ENCODE peak calls at places on chromosomes 6 and 20, in eight cellular contexts. Y is pancreas; M is heart left ventricle; T is lower lobe of right lung; E is tibial nerve; X is lung; J is H1; N is CD8-positive, alpha-beta T cell. G is an unnamed sample. For H3K4me1, the result is how much of the 10 kb centered on the place peaks cover.

GRCh38 chr20:53130819-53131218 is 158.7 kb downstream of the TSHZ2 start:
- DNase-seq in M (no peak), Y (no peak), N (no peak), X (no peak), T (no peak), J (no peak), E (no peak), G (no peak)

GRCh38 chr6:137805622-137806021 is 61.4 kb upstream of the TNFAIP3 start:
- DNase-seq in M (peak), X (no peak), E (no peak), J (no peak), T (no peak), N (no peak), Y (no peak), G (no peak)

GRCh38 chr20:12383770-12384304 is 466.1 kb downstream of the BTBD3 start:
- DNase-seq in M (no peak), E (no peak), N (no peak), Y (no peak), X (no peak), J (no peak), T (no peak), G (no peak)

GRCh38 chr6:27956941-27957340 is at the start of gene OR2B6:
- DNase-seq in N (no peak), J (no peak), Y (no peak), E (no peak), T (no peak), X (no peak), M (no peak), G (no peak)

GRCh38 chr20:58374906-58375760 is 13.9 kb upstream of the VAPB start:
- DNase-seq in Y (no peak), X (no peak), E (no peak), N (no peak), J (peak), T (no peak), M (no peak), G (no peak)

GRCh38 chr20:57659789-57660509 is 39.7 kb upstream of the ZBP1 start:
- DNase-seq in M (peak), N (peak), Y (peak), E (peak), T (peak), J (peak), X (no peak), G (no peak)

GRCh38 chr6:5141046-5141445 is 55.9 kb downstream of the PPP1R3G start:
- DNase-seq in Y (no peak), J (no peak), E (no peak), X (no peak), T (no peak), N (peak), M (no peak), G (no peak)

GRCh38 chr6:89734526-89734925 is 85.1 kb downstream of the MDN1 start:
- DNase-seq in J (no peak), N (no peak), Y (no peak), X (no peak), T (no peak), M (no peak), E (no peak), G (no peak)

GRCh38 chr6:37561361-37561760 is 61.7 kb upstream of the CCDC167 start:
- DNase-seq in E (no peak), X (no peak), N (no peak), J (no peak), T (no peak), M (no peak), Y (no peak), G (no peak)

GRCh38 chr6:37569317-37569716 is 69.6 kb upstream of the CCDC167 start:
- DNase-seq in E (no peak), T (no peak), N (no peak), M (no peak), Y (no peak), J (no peak), X (no peak), G (no peak)

GRCh38 chr6:37569999-37570776 is 70.5 kb upstream of the CCDC167 start:
- DNase-seq in M (no peak), Y (no peak), T (no peak), X (no peak), J (no peak), E (no peak), N (no peak), G (no peak)

GRCh38 chr6:37566209-37566859 is 66.6 kb upstream of the CCDC167 start:
- DNase-seq in N (peak), J (peak), Y (peak), E (no peak), T (peak), M (peak), X (peak), G (no peak)

GRCh38 chr6:37565267-37566208 is 65.8 kb upstream of the CCDC167 start:
- DNase-seq in T (no peak), J (peak), E (no peak), X (no peak), Y (no peak), N (no peak), M (no peak), G (no peak)
- TF ChIP-seq CTCF in T (no peak), J (peak), E (no peak), X (no peak), Y (no peak), N (no peak), M (no peak), G (no peak)

DNA sequence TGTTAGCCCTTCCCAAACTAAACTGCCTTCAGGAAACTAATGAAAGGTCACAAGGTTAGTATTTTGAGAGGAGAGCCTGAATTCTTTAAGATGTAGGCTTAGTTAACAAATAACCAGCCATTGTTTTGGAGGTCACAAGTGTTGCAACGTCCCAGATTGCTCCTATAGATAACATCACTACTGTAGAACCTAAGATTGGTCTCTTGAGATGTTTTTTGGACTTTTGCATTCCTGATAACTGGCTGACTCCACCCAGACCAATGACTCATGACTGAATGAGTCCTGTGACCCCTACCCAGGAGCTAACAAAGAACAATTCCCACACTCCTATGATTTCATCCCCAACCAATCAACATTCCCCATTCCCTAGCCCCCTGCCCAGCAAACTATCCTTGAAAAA is 178.8 kb downstream of the SCP2D1 start:
- DNase-seq in Y (no peak), N (no peak), T (no peak), X (no peak), M (no peak), J (no peak), E (no peak), G (no peak)
- H3K4me3 ChIP-seq in Y (no peak), N (no peak), T (no peak), X (no peak), M (no peak), J (no peak), E (no peak), G (no peak)

GRCh38 chr6:25296217-25296905 is 17.2 kb downstream of the CARMIL1 start:
- DNase-seq in Y (no peak), N (no peak), M (no peak), J (no peak), X (no peak), E (no peak), T (no peak), G (no peak)

GRCh38 chr6:25295651-25296050 is 16.5 kb downstream of the CARMIL1 start:
- DNase-seq in Y (no peak), E (no peak), J (no peak), T (no peak), M (no peak), N (no peak), X (no peak), G (no peak)

GRCh38 chr6:25297823-25298507 is 18.8 kb downstream of the CARMIL1 start:
- DNase-seq in X (no peak), T (no peak), E (no peak), Y (no peak), J (no peak), M (no peak), N (no peak), G (no peak)

GRCh38 chr6:25296980-25297379 is 17.8 kb downstream of the CARMIL1 start:
- DNase-seq in N (no peak), M (no peak), Y (no peak), J (no peak), X (no peak), E (no peak), T (no peak), G (no peak)

DNA sequence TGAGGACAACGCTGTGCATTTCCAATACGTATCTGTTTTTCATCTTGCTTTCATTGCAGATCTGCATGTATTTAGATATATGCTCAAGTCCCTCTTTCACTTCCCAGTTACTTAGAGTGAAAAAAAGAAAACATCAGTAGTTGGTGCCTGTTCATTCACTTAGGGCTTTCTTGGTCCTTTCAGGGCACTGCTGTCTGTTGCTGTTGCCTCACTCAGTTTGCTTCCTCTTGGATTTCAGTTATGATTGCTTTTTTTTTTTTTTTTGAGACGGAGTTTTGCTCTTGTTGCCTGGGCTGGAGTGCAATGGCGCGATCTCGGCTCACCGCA is 19.3 kb downstream of the CARMIL1 start:
- DNase-seq in Y (no peak), T (no peak), X (no peak), N (no peak), E (no peak), M (no peak), J (no peak), G (no peak)
- H3K4me1 ChIP-seq in Y (under half), T (half or more), X (under half), N (under half), E (under half), M (under half), J (under half), G (under half)

DNA sequence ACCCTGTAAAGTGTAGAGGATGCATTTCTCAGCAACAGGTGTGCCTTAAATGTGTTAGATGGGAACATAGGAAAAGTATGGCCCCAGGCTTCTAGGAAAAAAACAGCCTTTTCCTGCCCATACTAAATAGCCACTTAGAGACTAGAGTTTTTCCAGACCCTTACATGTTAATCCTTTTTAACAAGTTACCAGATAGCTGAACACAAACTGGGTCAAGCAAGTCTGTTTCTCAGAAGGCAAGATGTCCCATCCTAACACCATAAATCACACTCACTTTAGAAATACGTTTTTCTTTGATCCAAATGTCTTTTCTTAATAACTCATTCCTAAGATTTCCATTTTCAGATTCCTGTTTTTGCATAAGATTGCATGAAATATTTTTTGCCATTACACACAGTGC is 241.2 kb downstream of the KCNQ5 start:
- DNase-seq in T (no peak), N (no peak), E (no peak), J (no peak), M (no peak), Y (no peak), X (no peak), G (no peak)
- TF ChIP-seq CTCF in T (no peak), N (no peak), E (no peak), J (no peak), M (no peak), Y (no peak), X (no peak), G (no peak)